ENCODE peak calls at places on chromosomes 12 and 14, in four cellular contexts. J is HepG2, T is K562, Y is H1. N is an unnamed sample.

GRCh38 chr14:73237786-73238261 is 518 bp downstream of the PAPLN start:
- DNase-seq in J (no peak), T (no peak), Y (no peak), N (no peak)

GRCh38 chr14:73888971-73889370 is 2.3 kb downstream of the ZNF410 start:
- DNase-seq in J (no peak), T (no peak), Y (no peak), N (no peak)

GRCh38 chr12:132391326-132392041 is 62.1 kb upstream of the GALNT9 start:
- DNase-seq in J (no peak), T (no peak), Y (no peak), N (no peak)

GRCh38 chr12:13024151-13024946 is 19.8 kb upstream of the FAM234B start:
- DNase-seq in J (peak), T (peak), Y (peak), N (peak)

GRCh38 chr14:54102051-54102456 is 145.4 kb upstream of the BMP4 start:
- DNase-seq in J (peak), T (no peak), Y (no peak), N (no peak)

GRCh38 chr12:57755454-57756372 is 810 bp downstream of the MARCHF9 start:
- DNase-seq in J (no peak), T (peak), Y (peak), N (no peak)

GRCh38 chr12:121769831-121770301 is 23.6 kb downstream of the RHOF start:
- DNase-seq in J (peak), T (peak), Y (no peak), N (no peak)

GRCh38 chr14:77543240-77543551 is 44.6 kb upstream of the ISM2 start:
- DNase-seq in J (peak), T (no peak), Y (no peak), N (no peak)

GRCh38 chr12:52036587-52037171 is 14.6 kb upstream of the NR4A1 start:
- DNase-seq in J (no peak), T (peak), Y (peak), N (no peak)

GRCh38 chr14:66403183-66403582 is 83.0 kb upstream of the CCDC196 start:
- DNase-seq in J (peak), T (no peak), Y (no peak), N (no peak)

GRCh38 chr14:37544407-37544806 is 50.6 kb downstream of the FOXA1 start:
- DNase-seq in J (no peak), T (no peak), Y (no peak), N (no peak)
- TF ChIP-seq FOSL1 in J (no peak), T (no peak), Y (no peak), N (no peak)

GRCh38 chr14:61351457-61351856 is 30.1 kb downstream of the PRKCH start:
- DNase-seq in J (no peak), T (no peak), Y (no peak), N (no peak)
- TF ChIP-seq FOSL1 in J (no peak), T (no peak), Y (no peak), N (no peak)

GRCh38 chr12:109475993-109476806 is 900 bp downstream of the KCTD10 start:
- DNase-seq in J (no peak), T (no peak), Y (no peak), N (no peak)

GRCh38 chr12:109479761-109480160 is 2.3 kb downstream of the UBE3B start:
- DNase-seq in J (no peak), T (no peak), Y (no peak), N (no peak)

GRCh38 chr12:109476807-109477184 is 304 bp downstream of the KCTD10 start:
- DNase-seq in J (no peak), T (no peak), Y (no peak), N (no peak)

GRCh38 chr12:109477185-109477962 is at the start of the genes KCTD10 and UBE3B:
- DNase-seq in J (peak), T (peak), Y (peak), N (peak)

GRCh38 chr12:109477963-109478315 is 505 bp downstream of the UBE3B start:
- DNase-seq in J (no peak), T (no peak), Y (no peak), N (no peak)
- TF ChIP-seq FOSL1 in J (no peak), T (no peak), Y (no peak), N (no peak)

DNA sequence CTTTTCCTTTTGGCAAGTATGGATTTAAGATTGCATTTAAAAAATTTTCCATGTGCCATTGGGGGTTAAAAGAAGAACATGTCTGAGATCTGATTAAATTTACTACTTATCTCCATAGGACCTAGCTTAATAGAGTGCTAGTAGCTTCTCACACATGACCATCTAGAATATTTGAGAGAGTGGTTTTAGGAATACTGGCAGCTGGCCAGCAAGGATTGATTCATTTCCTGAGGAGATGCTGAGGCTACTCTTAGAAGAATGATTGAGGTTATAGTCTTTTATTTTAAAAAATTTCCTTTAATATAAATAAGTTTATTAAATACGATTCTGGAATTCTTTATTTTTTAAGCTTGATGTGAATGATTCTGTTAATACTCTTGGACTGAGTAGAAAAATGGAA is 56.2 kb downstream of the MIPOL1 start:
- DNase-seq in J (no peak), T (no peak), Y (no peak), N (no peak)
- TF ChIP-seq FOSL1 in J (no peak), T (no peak), Y (no peak), N (no peak)

GRCh38 chr12:26425587-26426260 is 230.4 kb downstream of the SSPN start:
- DNase-seq in J (no peak), T (no peak), Y (no peak), N (no peak)
- TF ChIP-seq FOSL1 in J (no peak), T (no peak), Y (no peak), N (no peak)

DNA sequence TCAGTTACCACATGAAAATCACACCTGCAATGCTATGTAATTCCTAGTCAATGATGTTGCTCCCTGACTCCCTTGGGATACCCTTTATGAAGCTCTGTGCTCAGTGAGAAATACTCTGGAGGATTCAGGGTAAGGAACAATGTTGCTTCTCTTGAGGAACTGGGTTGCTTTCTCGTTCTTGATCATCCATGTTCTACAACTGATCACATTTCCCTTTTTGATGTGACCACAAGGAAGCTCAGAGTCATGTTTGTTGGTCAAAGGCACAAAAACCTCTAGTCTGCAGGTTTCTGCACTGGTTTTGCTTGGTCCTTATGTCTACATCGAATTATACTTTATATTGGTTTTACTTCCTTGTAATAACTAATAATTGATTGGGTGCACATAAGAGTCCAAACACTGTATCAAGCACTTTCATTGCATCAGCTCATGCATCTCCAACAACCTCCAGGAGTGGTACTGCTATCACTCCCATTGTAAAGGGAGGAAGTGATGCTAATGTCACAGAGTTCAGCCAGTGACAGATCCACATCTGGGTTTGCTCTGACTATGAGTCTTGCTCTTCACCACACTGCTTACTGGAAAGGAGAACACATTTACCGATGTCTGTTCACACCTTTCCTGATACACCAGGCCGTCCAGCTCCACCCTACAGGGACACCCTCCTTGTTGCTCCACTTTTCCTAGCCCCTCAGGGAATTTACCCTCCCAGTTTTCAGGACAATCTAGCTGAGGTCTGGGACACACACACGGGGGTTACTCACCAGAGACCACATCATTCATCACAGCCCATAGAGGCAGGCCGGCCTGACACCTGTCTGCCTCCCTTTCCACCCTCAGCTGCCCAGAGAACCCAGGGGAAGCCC is 41.0 kb downstream of the CMKLR1 start:
- DNase-seq in J (no peak), T (no peak), Y (no peak), N (no peak)
- TF ChIP-seq FOSL1 in J (no peak), T (no peak), Y (no peak), N (no peak)

GRCh38 chr14:58296731-58297130 is 1.6 kb upstream of the ARID4A start:
- DNase-seq in J (no peak), T (no peak), Y (no peak), N (no peak)
- TF ChIP-seq FOSL1 in J (no peak), T (peak), Y (no peak), N (no peak)